ENCODE peak calls at places on chromosomes 6 and 20, in ten cellular contexts. M is fibroblast of the aortic adventitia, W is transverse colon, A is mammary epithelial cell, E is fibroblast of lung, O is H9, R is GM13976, C is upper lobe of right lung, U is BJ, P is RWPE1. G is an unnamed sample.

GRCh38 chr20:49287555-49288249 is 9.8 kb upstream of the ZNFX1 start:
- DNase-seq in M (peak), W (no peak), A (no peak), E (peak), O (no peak), R (no peak), C (no peak), U (peak), P (no peak), G (no peak)

GRCh38 chr6:131949615-131949908 is 1.6 kb downstream of the CCN2 start:
- DNase-seq in M (peak), W (no peak), A (no peak), E (peak), O (no peak), R (no peak), C (no peak), U (peak), P (no peak), G (no peak)

GRCh38 chr6:8940356-8940755 is 505.0 kb upstream of the SLC35B3 start:
- DNase-seq in M (no peak), W (no peak), A (no peak), E (no peak), O (no peak), R (no peak), C (no peak), U (no peak), P (no peak), G (no peak)

GRCh38 chr6:167907837-167908681 is 81.3 kb downstream of the AFDN start:
- DNase-seq in M (peak), W (peak), A (peak), E (peak), O (no peak), R (no peak), C (no peak), U (no peak), P (peak), G (peak)

GRCh38 chr6:142675925-142676324 is 269.1 kb downstream of the HIVEP2 start:
- DNase-seq in M (no peak), W (no peak), A (no peak), E (no peak), O (no peak), R (no peak), C (no peak), U (no peak), P (no peak), G (no peak)

GRCh38 chr20:10332656-10333421 is 101.2 kb downstream of the MKKS start:
- DNase-seq in M (peak), W (no peak), A (no peak), E (peak), O (no peak), R (no peak), C (no peak), U (no peak), P (no peak), G (no peak)

GRCh38 chr6:145681965-145682364 is 53.4 kb downstream of the EPM2A start:
- DNase-seq in M (no peak), W (no peak), A (no peak), E (no peak), O (no peak), R (no peak), C (no peak), U (no peak), P (no peak), G (no peak)

GRCh38 chr6:137700751-137701477 is 166.1 kb upstream of the TNFAIP3 start:
- DNase-seq in M (peak), W (no peak), A (no peak), E (no peak), O (no peak), R (no peak), C (no peak), U (no peak), P (no peak), G (no peak)

GRCh38 chr20:61797971-61798411 is 267.7 kb downstream of the TAF4 start:
- DNase-seq in M (no peak), W (no peak), A (no peak), E (no peak), O (no peak), R (no peak), C (no peak), U (no peak), P (no peak), G (no peak)

GRCh38 chr6:28240517-28240916 is 11.6 kb downstream of the ZKSCAN4 start:
- DNase-seq in M (no peak), W (no peak), A (no peak), E (no peak), O (no peak), R (no peak), C (no peak), U (no peak), P (no peak), G (no peak)

DNA sequence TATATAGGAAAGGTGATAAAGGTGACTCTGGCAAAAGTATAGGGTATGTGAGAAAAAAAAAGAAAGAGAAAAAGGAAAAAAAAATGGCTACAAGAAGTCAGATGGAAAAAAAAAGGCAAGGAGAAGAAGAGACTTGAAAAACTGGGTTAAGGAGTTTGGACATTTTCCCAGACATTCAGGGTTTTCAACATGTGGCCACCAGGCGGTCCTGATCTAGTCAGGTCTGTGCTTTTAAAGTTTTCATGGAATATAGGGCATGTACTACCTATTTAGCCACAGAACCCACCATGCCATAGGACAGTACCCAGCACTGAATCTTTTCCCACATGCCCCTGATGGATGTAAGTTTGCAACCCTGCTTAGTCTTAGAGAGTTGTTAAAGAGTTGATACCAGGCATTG is 433.7 kb downstream of the MAFB start:
- DNase-seq in M (peak), W (no peak), A (no peak), E (no peak), O (no peak), R (no peak), C (no peak), U (no peak), P (no peak), G (no peak)
- TF ChIP-seq CTCF in M (peak), W (no peak), A (peak), E (peak), O (peak), R (no peak), C (peak), U (no peak), P (peak), G (no peak)

DNA sequence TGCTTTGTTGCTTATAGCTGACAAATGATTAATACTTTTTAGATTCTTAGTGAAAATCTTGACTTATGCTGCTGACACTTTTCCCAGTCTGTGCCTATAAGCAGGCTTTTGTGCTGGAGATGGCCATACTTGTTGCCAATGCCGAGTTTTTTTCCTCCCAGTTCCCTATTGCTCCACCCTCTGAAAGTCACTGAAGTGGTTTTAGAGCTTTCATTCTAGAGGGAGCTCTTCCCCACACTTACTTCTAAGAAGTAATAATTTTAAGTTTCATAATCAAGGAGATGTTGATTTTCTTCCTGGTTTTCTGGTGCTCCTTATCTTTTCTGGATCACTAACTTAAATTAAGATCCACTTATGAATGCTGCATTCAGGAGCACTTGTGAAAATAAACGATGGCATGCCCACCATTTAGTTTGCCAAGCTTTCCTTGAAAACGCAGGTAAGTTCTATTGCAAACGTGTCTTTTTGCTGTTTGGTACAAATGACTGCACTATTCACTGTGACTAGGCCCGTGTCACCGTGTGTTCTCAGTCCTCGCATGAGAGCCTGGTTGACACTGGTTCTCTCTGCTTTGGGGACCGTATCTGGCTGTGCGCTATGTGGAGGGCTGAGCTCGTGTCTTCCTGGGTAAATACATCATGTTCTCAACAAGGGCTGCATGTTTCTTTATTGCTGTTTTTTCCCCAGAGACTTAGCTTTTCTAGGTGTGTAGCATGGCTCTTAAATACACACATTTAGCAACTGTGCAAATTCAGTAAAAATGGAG is 50.2 kb downstream of the GFRA4 start:
- DNase-seq in M (peak), W (no peak), A (no peak), E (no peak), O (no peak), R (no peak), C (no peak), U (no peak), P (no peak), G (no peak)
- TF ChIP-seq CTCF in M (no peak), W (no peak), A (no peak), E (peak), O (no peak), R (no peak), C (no peak), U (peak), P (no peak), G (no peak)

GRCh38 chr6:62446647-62447316 is 160.8 kb upstream of the KHDRBS2 start:
- DNase-seq in M (no peak), W (no peak), A (no peak), E (no peak), O (no peak), R (no peak), C (no peak), U (no peak), P (no peak), G (no peak)

GRCh38 chr6:62452586-62452985 is 166.6 kb upstream of the KHDRBS2 start:
- DNase-seq in M (no peak), W (no peak), A (no peak), E (no peak), O (no peak), R (no peak), C (no peak), U (no peak), P (no peak), G (no peak)
- TF ChIP-seq CTCF in M (no peak), W (no peak), A (no peak), E (no peak), O (no peak), R (no peak), C (no peak), U (no peak), P (no peak), G (no peak)

GRCh38 chr20:37941332-37941731 is 38.4 kb downstream of the VSTM2L start:
- DNase-seq in M (no peak), W (no peak), A (no peak), E (no peak), O (peak), R (peak), C (no peak), U (no peak), P (no peak), G (no peak)
- TF ChIP-seq CTCF in M (peak), W (no peak), A (no peak), E (no peak), O (peak), R (peak), C (no peak), U (no peak), P (no peak), G (no peak)

GRCh38 chr6:160297310-160297709 is 38.7 kb upstream of the SLC22A2 start:
- DNase-seq in M (no peak), W (peak), A (no peak), E (no peak), O (peak), R (no peak), C (no peak), U (no peak), P (no peak), G (no peak)
- TF ChIP-seq CTCF in M (no peak), W (peak), A (peak), E (no peak), O (peak), R (no peak), C (no peak), U (no peak), P (no peak), G (no peak)

DNA sequence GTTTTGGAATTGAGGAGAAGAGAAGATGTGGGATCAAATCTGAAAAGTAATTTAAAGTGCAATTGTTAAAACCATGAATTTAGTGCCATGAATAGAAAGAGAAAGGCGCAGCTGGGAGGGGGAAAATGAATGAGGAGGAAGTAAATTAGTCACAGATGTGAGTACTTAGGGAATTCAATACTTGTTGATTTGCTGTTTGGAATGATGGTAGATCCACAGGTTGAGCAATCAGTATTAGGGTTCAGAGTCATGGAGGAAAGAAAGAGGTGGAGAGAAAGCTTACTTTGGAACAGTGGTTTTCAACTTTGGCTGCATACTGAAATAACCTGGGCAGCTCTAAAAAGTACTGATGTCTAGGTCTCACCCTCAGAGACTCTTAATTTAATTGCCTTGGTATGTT is 229.7 kb upstream of the ASCC3 start:
- DNase-seq in M (peak), W (no peak), A (no peak), E (no peak), O (no peak), R (no peak), C (no peak), U (no peak), P (no peak), G (no peak)
- TF ChIP-seq CTCF in M (no peak), W (no peak), A (no peak), E (no peak), O (no peak), R (no peak), C (no peak), U (no peak), P (no peak), G (no peak)

G was measured in activated CD8-positive, alpha-beta T cell treated with anti-CD3 and anti-CD28 coated beads for 36 hours.